ENCODE peak calls at places on chromosomes 6 and 20, in seven cellular contexts. H is neural crest cell; G is heart left ventricle; J is AG10803; N is activated CD8-positive, alpha-beta T cell treated with anti-CD3 and anti-CD28 coated beads for 36 hours; A is stomach; Z is neural progenitor cell. C is an unnamed sample.

GRCh38 chr6:114096553-114097172 is 125.7 kb upstream of the HDAC2 start:
- DNase-seq in J (peak), N (no peak), H (no peak), A (no peak), Z (peak), G (no peak), C (no peak)

GRCh38 chr20:47432251-47433210 is 69.2 kb upstream of the NCOA3 start:
- DNase-seq in Z (no peak), N (no peak), A (no peak), H (no peak), J (no peak), G (no peak), C (no peak)

GRCh38 chr6:15062311-15063252 is 183.3 kb upstream of the JARID2 start:
- DNase-seq in G (no peak), A (no peak), H (no peak), N (no peak), J (peak), Z (no peak), C (no peak)

GRCh38 chr6:155599571-155599970 is 143.9 kb upstream of the NOX3 start:
- DNase-seq in J (no peak), A (no peak), H (peak), Z (peak), G (no peak), N (no peak), C (no peak)

GRCh38 chr6:152948150-152948768 is 34.6 kb downstream of the FBXO5 start:
- DNase-seq in Z (peak), H (peak), G (no peak), N (no peak), J (peak), A (no peak), C (peak)

GRCh38 chr20:3172126-3172932 is 1.0 kb downstream of the LZTS3 start:
- DNase-seq in H (no peak), N (no peak), J (no peak), A (no peak), G (no peak), Z (no peak), C (no peak)

GRCh38 chr6:132084811-132085509 is 133.8 kb upstream of the CCN2 start:
- DNase-seq in H (no peak), A (no peak), Z (no peak), G (no peak), N (no peak), J (peak), C (no peak)

GRCh38 chr6:157224957-157225574 is 98.3 kb downstream of the TMEM242 start:
- DNase-seq in A (no peak), Z (no peak), H (no peak), N (no peak), G (no peak), J (no peak), C (no peak)

GRCh38 chr20:23027721-23028120 is 7.4 kb upstream of the SSTR4 start:
- DNase-seq in H (no peak), J (no peak), G (no peak), N (no peak), Z (no peak), A (no peak), C (no peak)

GRCh38 chr6:100721256-100721655 is 159.9 kb downstream of the ASCC3 start:
- DNase-seq in H (no peak), G (no peak), J (no peak), Z (no peak), A (no peak), N (no peak), C (no peak)

GRCh38 chr20:561437-562231 is 18.0 kb upstream of the CSNK2A1 start:
- DNase-seq in G (peak), J (peak), H (peak), N (peak), Z (peak), A (peak), C (peak)

GRCh38 chr20:32474717-32474966 is 110.5 kb downstream of the NOL4L start:
- DNase-seq in N (no peak), Z (no peak), J (no peak), H (no peak), A (no peak), G (no peak), C (no peak)

GRCh38 chr6:22470454-22471368 is 98.7 kb upstream of the HDGFL1 start:
- DNase-seq in A (peak), H (no peak), G (peak), J (peak), Z (peak), N (no peak), C (no peak)

GRCh38 chr20:17749979-17750721 is 50.4 kb downstream of the BANF2 start:
- DNase-seq in N (no peak), J (no peak), G (peak), Z (peak), A (peak), H (no peak), C (peak)

GRCh38 chr6:20569000-20569610 is 34.8 kb downstream of the CDKAL1 start:
- DNase-seq in A (no peak), Z (no peak), H (no peak), N (no peak), G (no peak), J (peak), C (no peak)

GRCh38 chr6:16337280-16337975 is 99.0 kb downstream of the GMPR start:
- DNase-seq in A (peak), Z (no peak), N (no peak), J (peak), H (no peak), G (peak), C (no peak)

GRCh38 chr6:42417641-42418112 is 34.0 kb downstream of the TRERF1 start:
- DNase-seq in G (no peak), H (no peak), A (no peak), Z (no peak), J (peak), N (peak), C (no peak)

GRCh38 chr20:44651507-44652373 is at the start of gene ADA:
- DNase-seq in G (peak), H (peak), J (peak), Z (peak), N (peak), A (peak), C (peak)

GRCh38 chr6:3026811-3027626 is 27.3 kb downstream of the NQO2 start:
- DNase-seq in A (no peak), J (peak), H (no peak), G (no peak), N (peak), Z (peak), C (no peak)

GRCh38 chr6:73798592-73798991 is 102.6 kb downstream of the CD109 start:
- DNase-seq in A (no peak), G (peak), Z (no peak), J (peak), N (peak), H (no peak), C (no peak)

GRCh38 chr20:62454936-62455673 is 20.7 kb downstream of the GATA5 start:
- DNase-seq in Z (peak), H (no peak), A (no peak), N (no peak), G (no peak), J (no peak), C (no peak)

GRCh38 chr6:17013701-17014100 is 88.1 kb upstream of the STMND1 start:
- DNase-seq in N (no peak), G (no peak), H (no peak), Z (no peak), J (peak), A (no peak), C (no peak)

GRCh38 chr6:121544691-121545090 is 109.2 kb downstream of the GJA1 start:
- DNase-seq in J (peak), G (no peak), A (no peak), H (no peak), Z (no peak), N (no peak), C (no peak)

GRCh38 chr6:55778704-55779103 is 96.7 kb downstream of the BMP5 start:
- DNase-seq in H (no peak), N (no peak), Z (no peak), G (no peak), A (no peak), J (no peak), C (no peak)

GRCh38 chr6:57048577-57048976 is 2.1 kb downstream of the KIAA1586 start:
- DNase-seq in H (no peak), N (no peak), J (peak), Z (no peak), A (no peak), G (no peak), C (no peak)

GRCh38 chr20:64205611-64206026 is 41.4 kb downstream of the MYT1 start:
- DNase-seq in G (no peak), A (no peak), N (no peak), J (no peak), Z (no peak), H (peak), C (no peak)

GRCh38 chr6:73372516-73372915 is 2.8 kb upstream of the OOEP start:
- DNase-seq in Z (no peak), H (no peak), G (no peak), J (no peak), N (no peak), A (no peak), C (no peak)

GRCh38 chr6:156774872-156775405 is 2.2 kb upstream of the ARID1B start:
- DNase-seq in G (no peak), H (no peak), N (no peak), A (no peak), J (no peak), Z (peak), C (no peak)

GRCh38 chr6:3228046-3228671 is 706 bp upstream of the TUBB2B start:
- DNase-seq in Z (peak), J (no peak), G (no peak), A (no peak), H (peak), N (peak), C (peak)

GRCh38 chr6:74410630-74411029 is 714.6 kb downstream of the CD109 start:
- DNase-seq in H (no peak), Z (no peak), N (no peak), J (peak), G (no peak), A (no peak), C (no peak)

GRCh38 chr6:5866547-5867051 is 140.1 kb downstream of the NRN1 start:
- DNase-seq in A (no peak), N (peak), G (no peak), J (peak), H (no peak), Z (no peak), C (no peak)

GRCh38 chr20:10060223-10060622 is 25.4 kb downstream of the ANKEF1 start:
- DNase-seq in A (no peak), G (no peak), J (no peak), H (no peak), Z (no peak), N (no peak), C (no peak)

GRCh38 chr6:138970856-138971425 is 17.1 kb downstream of the REPS1 start:
- DNase-seq in J (peak), N (peak), A (no peak), H (no peak), G (no peak), Z (no peak), C (no peak)

GRCh38 chr6:110656492-110656891 is 158.8 kb downstream of the CDK19 start:
- DNase-seq in J (no peak), A (peak), G (no peak), N (no peak), Z (no peak), H (no peak), C (no peak)

GRCh38 chr6:4451718-4452117 is 316.3 kb upstream of the ECI2 start:
- DNase-seq in H (no peak), N (no peak), A (no peak), G (no peak), J (no peak), Z (no peak), C (no peak)

GRCh38 chr20:36454664-36455427 is 86.5 kb upstream of the MYL9 start:
- DNase-seq in Z (peak), A (peak), J (no peak), H (no peak), N (no peak), G (peak), C (no peak)

GRCh38 chr20:38293490-38294333 is 10.2 kb upstream of the BPI start:
- DNase-seq in N (no peak), A (no peak), G (no peak), Z (peak), H (no peak), J (no peak), C (no peak)

GRCh38 chr20:38294334-38294592 is 9.7 kb upstream of the BPI start:
- DNase-seq in A (no peak), G (no peak), N (no peak), J (no peak), H (no peak), Z (no peak), C (no peak)

GRCh38 chr20:38291582-38291918 is 12.4 kb upstream of the BPI start:
- DNase-seq in N (no peak), H (no peak), Z (no peak), J (no peak), G (no peak), A (no peak), C (no peak)

GRCh38 chr20:38290829-38291581 is 13.0 kb upstream of the BPI start:
- DNase-seq in Z (peak), J (peak), N (peak), H (peak), A (no peak), G (peak), C (peak)

DNA sequence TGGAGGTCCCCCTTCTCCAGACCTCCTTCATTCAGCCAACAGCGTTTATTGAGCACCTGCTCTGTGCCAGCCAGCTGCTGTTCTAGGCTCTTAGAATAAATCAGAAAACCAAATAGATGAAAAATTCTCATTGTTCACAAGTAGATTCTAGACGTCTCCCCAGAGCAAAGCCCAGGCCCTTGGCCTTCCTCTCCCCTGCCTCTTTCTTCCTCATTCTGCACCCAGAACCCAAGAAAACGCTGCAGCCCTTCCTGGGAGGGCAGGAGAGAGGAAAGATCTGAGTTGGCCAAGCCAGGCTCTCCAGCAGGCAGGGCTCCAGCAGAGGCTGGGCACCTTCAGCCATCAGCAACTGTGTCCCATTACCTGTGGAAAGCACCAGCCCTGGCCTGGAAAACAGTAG is 12.0 kb upstream of the BPI start:
- DNase-seq in H (no peak), A (no peak), N (no peak), Z (no peak), G (no peak), J (no peak), C (no peak)
- TF ChIP-seq CTCF in H (no peak), A (no peak), N (no peak), Z (no peak), G (no peak), J (no peak), C (no peak)

GRCh38 chr6:11043552-11043960 is 549 bp downstream of the ELOVL2 start:
- DNase-seq in N (no peak), Z (no peak), A (no peak), J (no peak), H (peak), G (peak), C (no peak)

GRCh38 chr6:11044712-11045167 is 635 bp upstream of the ELOVL2 start:
- DNase-seq in J (no peak), Z (no peak), A (no peak), G (no peak), N (no peak), H (no peak), C (no peak)

GRCh38 chr6:11042025-11042749 is 1.9 kb downstream of the ELOVL2 start:
- DNase-seq in Z (peak), G (no peak), J (no peak), H (no peak), N (no peak), A (no peak), C (no peak)

GRCh38 chr6:11042750-11043551 is 1.2 kb downstream of the ELOVL2 start:
- DNase-seq in H (no peak), Z (peak), J (peak), G (no peak), A (no peak), N (no peak), C (no peak)

GRCh38 chr6:11043961-11044711 is at the start of gene ELOVL2:
- DNase-seq in J (peak), Z (peak), H (peak), A (no peak), G (peak), N (peak), C (peak)
- TF ChIP-seq CTCF in J (peak), Z (peak), H (peak), A (no peak), G (no peak), N (peak), C (peak)

GRCh38 chr20:50569864-50570836 is 60.0 kb downstream of the PTPN1 start:
- DNase-seq in N (peak), G (no peak), H (no peak), A (no peak), J (no peak), Z (peak), C (peak)
- TF ChIP-seq CTCF in N (peak), G (peak), H (no peak), A (no peak), J (peak), Z (peak), C (no peak)

DNA sequence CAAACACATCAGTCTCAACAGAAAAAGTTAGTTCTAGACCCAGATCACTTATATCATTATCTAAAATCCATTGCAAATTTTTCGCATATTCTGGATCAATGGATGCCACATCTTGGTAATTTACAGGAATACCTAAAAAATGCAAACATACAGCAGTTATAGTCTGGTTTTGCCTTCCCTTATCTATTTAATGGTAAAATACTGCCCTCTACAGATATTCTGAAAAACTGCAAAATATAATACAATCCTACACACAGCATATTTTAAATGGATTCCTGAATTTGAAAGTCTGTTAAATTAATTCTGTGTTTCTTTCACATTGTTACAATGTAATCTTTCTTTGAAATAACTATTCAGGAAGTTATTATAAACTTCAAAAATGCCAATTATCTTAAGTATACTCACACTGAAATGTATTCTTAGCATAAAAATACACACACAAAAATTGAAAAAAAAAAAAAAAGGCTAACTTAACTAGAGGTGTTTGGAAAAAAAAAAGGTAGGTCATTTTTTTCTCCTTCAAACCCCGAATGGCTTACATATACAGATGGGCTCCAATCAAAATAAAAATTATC is 88.4 kb downstream of the HACE1 start:
- DNase-seq in J (peak), H (no peak), G (no peak), A (no peak), Z (no peak), N (no peak), C (no peak)
- TF ChIP-seq CTCF in J (peak), H (peak), G (peak), A (peak), Z (peak), N (peak), C (peak)

DNA sequence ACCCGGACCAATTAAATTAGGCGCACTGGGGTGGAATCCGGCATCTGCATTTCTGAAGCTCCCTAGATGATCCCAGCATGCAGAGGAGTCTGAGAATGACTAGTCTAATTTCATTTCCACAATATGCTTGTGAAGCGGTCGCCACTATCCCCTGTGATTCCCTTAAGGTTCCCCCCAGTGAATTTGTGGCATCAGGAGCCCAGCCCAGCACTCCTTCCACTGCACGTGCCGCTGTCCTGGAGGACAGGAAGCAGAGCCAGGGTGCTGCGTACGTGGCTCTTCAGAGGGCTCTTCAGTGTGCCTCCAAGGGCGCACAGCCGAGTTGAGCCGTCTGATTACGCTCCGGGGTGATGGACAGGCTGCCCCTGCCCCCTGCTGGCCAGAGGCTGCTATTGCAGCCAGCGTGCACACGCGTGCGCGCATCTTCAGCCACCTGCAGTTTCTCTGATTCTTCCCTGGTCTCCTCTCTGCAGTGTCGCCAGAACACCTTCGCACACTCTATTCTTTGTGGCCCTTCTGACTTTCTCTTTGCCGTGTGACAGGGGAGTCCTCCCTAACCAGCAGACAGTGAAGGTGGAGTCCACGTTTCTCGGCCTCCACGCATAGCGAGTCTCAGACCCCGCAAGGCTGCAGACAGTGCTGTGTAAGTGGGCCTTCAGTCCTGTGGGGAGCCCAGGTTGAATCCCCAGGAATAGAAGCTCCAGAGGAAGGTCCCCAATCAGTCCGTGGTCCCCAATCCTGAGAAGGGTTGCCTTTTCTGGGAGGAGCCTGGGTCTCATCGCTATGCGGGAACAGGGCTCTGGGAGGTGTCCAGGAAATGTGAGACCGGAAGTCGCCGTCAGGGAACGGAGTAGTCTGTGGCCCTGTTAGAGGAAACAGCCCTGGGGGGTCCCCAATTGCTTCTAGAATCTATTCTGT is 16.5 kb upstream of the NCR2 start:
- DNase-seq in H (peak), Z (peak), G (peak), N (peak), A (peak), J (peak), C (peak)
- TF ChIP-seq CTCF in H (peak), Z (peak), G (peak), N (peak), A (peak), J (peak), C (peak)